ENCODE peak calls at places on chromosomes 11 and 22, in five cellular contexts. C is ELR; B is amniotic stem cell; E is AG09309; R is activated CD4-positive, CD25-positive, alpha-beta regulatory T cell. O is an unnamed sample.

GRCh38 chr11:63551889-63552266 is 11.3 kb downstream of the PLAAT2 start:
- DNase-seq in C (no peak), B (no peak), R (no peak), E (no peak), O (peak; percentile 46)

GRCh38 chr11:46389450-46390330 is 1.9 kb downstream of the CHRM4 start:
- DNase-seq in B (no peak), C (peak; percentile 80), R (no peak), E (no peak), O (peak; percentile 80)

GRCh38 chr11:130115218-130115617 is 44.4 kb upstream of the ST14 start:
- DNase-seq in R (no peak), B (no peak), E (no peak), C (peak; percentile 23), O (peak; percentile 49)

GRCh38 chr11:62392944-62393628 is 25.7 kb upstream of the SCGB1A1 start:
- DNase-seq in B (no peak), C (peak; percentile 41), R (no peak), E (no peak), O (no peak)

GRCh38 chr11:84922212-84922805 is 704.8 kb downstream of the DLG2 start:
- DNase-seq in E (no peak), C (no peak), B (no peak), R (no peak), O (no peak)

GRCh38 chr22:35842954-35843353 is 125.3 kb downstream of the APOL5 start:
- DNase-seq in E (no peak), B (no peak), R (no peak), C (peak; percentile 80), O (peak; percentile 44)

GRCh38 chr22:46763051-46763705 is 728 bp downstream of the TBC1D22A start:
- DNase-seq in R (no peak), E (no peak), C (peak; percentile 44), B (no peak), O (no peak)

GRCh38 chr11:65780770-65781151 is at the start of gene AP5B1:
- DNase-seq in E (no peak), R (peak; percentile 48), B (peak; percentile 44), C (peak; percentile 81), O (peak; percentile 67)

O was measured in adrenal gland.